ENCODE peak calls at places on chromosomes 4 and X, in seven cellular contexts. A is tibial artery; J is AG04450; D is NCI-H2081 treated with DMSO at 0.1 percent for 48 hours; U is choroid plexus epithelial cell; V is upper lobe of right lung; P is naive thymus-derived CD8-positive, alpha-beta T cell. F is an unnamed sample.

GRCh38 chr4:36676139-36677050 is 395.0 kb downstream of the DTHD1 start:
- DNase-seq in A (no peak), J (no peak), D (no peak), U (peak), V (no peak), P (no peak), F (no peak)

GRCh38 chrX:131729295-131729694 is 185.4 kb downstream of the OR13H1 start:
- DNase-seq in A (no peak), J (no peak), D (no peak), U (no peak), V (no peak), P (no peak), F (peak)

GRCh38 chr4:32102941-32103340 is 1382.8 kb downstream of the PCDH7 start:
- DNase-seq in A (no peak), J (no peak), D (no peak), U (no peak), V (no peak), P (no peak), F (no peak)

GRCh38 chrX:19829817-19830216 is 57.6 kb downstream of the SH3KBP1 start:
- DNase-seq in A (no peak), J (no peak), D (no peak), U (no peak), V (no peak), P (no peak), F (no peak)

GRCh38 chr4:133150643-133151300 is 1.7 kb downstream of the PCDH10 start:
- DNase-seq in A (peak), J (no peak), D (no peak), U (peak), V (no peak), P (no peak), F (no peak)

GRCh38 chr4:142497606-142498005 is 348.5 kb downstream of the INPP4B start:
- DNase-seq in A (no peak), J (no peak), D (no peak), U (peak), V (no peak), P (no peak), F (no peak)

GRCh38 chrX:49995021-49995731 is 72.8 kb downstream of the CLCN5 start:
- DNase-seq in A (no peak), J (no peak), D (no peak), U (peak), V (no peak), P (no peak), F (no peak)

GRCh38 chr4:3426465-3427133 is 15.2 kb upstream of the HGFAC start:
- DNase-seq in A (no peak), J (no peak), D (no peak), U (no peak), V (no peak), P (no peak), F (no peak)

GRCh38 chr4:56653461-56654237 is 27.4 kb downstream of the HOPX start:
- DNase-seq in A (no peak), J (no peak), D (no peak), U (no peak), V (no peak), P (no peak), F (no peak)

GRCh38 chrX:10360121-10360520 is 203.3 kb downstream of the CLCN4 start:
- DNase-seq in A (no peak), J (no peak), D (no peak), U (no peak), V (no peak), P (no peak), F (no peak)